ENCODE peak calls at places on chromosomes 1 and 21, in seven cellular contexts. U is AG04450; R is AG04449; Z is PC-3; P is mucosa of descending colon; C is foreskin fibroblast; N is effector memory CD4-positive, alpha-beta T cell. D is an unnamed sample.

GRCh38 chr1:240235521-240236288 is 144.0 kb downstream of the FMN2 start:
- DNase-seq in C (peak; percentile 49), Z (peak; percentile 75), R (peak; percentile 14), N (no peak), P (no peak), U (no peak), D (no peak)

GRCh38 chr1:91712981-91713841 is 172.7 kb downstream of the TGFBR3 start:
- DNase-seq in N (peak; percentile 20), R (no peak), U (no peak), P (peak; percentile 36), Z (no peak), C (peak; percentile 57), D (peak; percentile 50)

GRCh38 chr1:204112876-204113730 is 38.7 kb downstream of the ETNK2 start:
- DNase-seq in Z (no peak), P (no peak), R (no peak), N (no peak), U (no peak), C (peak; percentile 18), D (no peak)

GRCh38 chr1:109977225-109977624 is 7.3 kb upstream of the AHCYL1 start:
- DNase-seq in R (no peak), Z (no peak), N (no peak), P (no peak), C (no peak), U (no peak), D (no peak)

GRCh38 chr21:45458281-45459170 is 53.6 kb downstream of the COL18A1 start:
- DNase-seq in U (no peak), N (no peak), R (no peak), C (no peak), P (no peak), Z (no peak), D (no peak)

GRCh38 chr1:180173952-180174351 is 19.3 kb downstream of the QSOX1 start:
- DNase-seq in Z (peak; percentile 40), N (no peak), P (peak; percentile 46), C (no peak), U (no peak), R (no peak), D (no peak)

GRCh38 chr21:26405071-26405470 is 168.0 kb downstream of the CYYR1 start:
- DNase-seq in P (no peak), Z (peak; percentile 42), C (no peak), N (no peak), R (peak; percentile 17), U (no peak), D (peak; percentile 67)

GRCh38 chr1:112501810-112502641 is 6.7 kb upstream of the WNT2B start:
- DNase-seq in C (peak; percentile 70), U (no peak), Z (peak; percentile 64), R (no peak), P (peak; percentile 85), N (peak; percentile 27), D (peak; percentile 53)

GRCh38 chr1:33762099-33762830 is 101.6 kb upstream of the HMGB4 start:
- DNase-seq in R (peak; percentile 50), N (no peak), U (peak; percentile 39), P (no peak), C (peak; percentile 9), Z (no peak), D (no peak)

GRCh38 chr21:32611471-32611997 is 643 bp downstream of the CFAP298 start:
- DNase-seq in C (peak; percentile 14), P (peak; percentile 58), Z (peak; percentile 17), U (no peak), R (no peak), N (peak; percentile 9), D (peak; percentile 27)

GRCh38 chr1:230303069-230303468 is 123.1 kb downstream of the PGBD5 start:
- DNase-seq in C (peak; percentile 13), Z (no peak), U (no peak), R (no peak), P (no peak), N (no peak), D (no peak)

GRCh38 chr1:172585348-172585747 is 52.4 kb downstream of the SUCO start:
- DNase-seq in R (peak; percentile 7), P (no peak), C (no peak), N (no peak), U (no peak), Z (peak; percentile 75), D (no peak)

GRCh38 chr1:226149806-226150205 is 36.7 kb downstream of the ACBD3 start:
- DNase-seq in Z (no peak), P (no peak), C (no peak), R (no peak), N (no peak), U (no peak), D (no peak)

DNA sequence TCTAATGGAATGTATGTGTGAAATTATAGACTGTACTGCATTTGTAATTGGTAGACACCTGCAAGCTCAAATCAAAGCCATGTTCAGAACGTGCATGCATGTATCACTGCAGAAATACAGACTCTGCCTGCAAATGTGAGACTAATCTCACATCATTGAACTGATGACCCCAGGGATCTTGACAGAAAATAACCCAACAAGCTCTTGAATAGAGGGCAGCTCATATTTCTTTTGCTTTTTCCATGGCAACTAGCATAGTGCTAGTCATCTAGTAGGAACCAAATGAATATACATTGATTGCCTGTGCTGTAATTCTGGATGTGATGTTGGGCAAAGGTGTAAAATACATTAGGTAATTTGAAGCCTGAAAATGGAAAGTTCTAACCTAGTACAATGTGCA is 62.4 kb downstream of the PTPRC start:
- DNase-seq in N (no peak), U (no peak), P (no peak), C (no peak), Z (no peak), R (no peak), D (no peak)
- H3K4me3 ChIP-seq in N (no peak overlapping the region), U (no peak overlapping the region), P (no peak overlapping the region), C (no peak overlapping the region), Z (no peak overlapping the region), R (no peak overlapping the region), D (no peak overlapping the region)

GRCh38 chr1:81670286-81670685 is 130.4 kb upstream of the ADGRL2 start:
- DNase-seq in N (no peak), P (peak; percentile 30), U (peak; percentile 87), Z (peak; percentile 96), R (peak; percentile 80), C (peak; percentile 92), D (peak; percentile 98)
- H3K4me3 ChIP-seq in N (no peak overlapping the region), P (no peak overlapping the region), U (no peak overlapping the region), Z (no peak overlapping the region), R (no peak overlapping the region), C (no peak overlapping the region), D (no peak overlapping the region)

GRCh38 chr1:59428828-59429227 is 131.9 kb downstream of the FGGY start:
- DNase-seq in U (no peak), C (no peak), N (no peak), P (peak; percentile 32), Z (no peak), R (no peak), D (no peak)
- H3K4me3 ChIP-seq in U (no peak overlapping the region), C (no peak overlapping the region), N (no peak overlapping the region), P (no peak overlapping the region), Z (no peak overlapping the region), R (no peak overlapping the region), D (no peak overlapping the region)

DNA sequence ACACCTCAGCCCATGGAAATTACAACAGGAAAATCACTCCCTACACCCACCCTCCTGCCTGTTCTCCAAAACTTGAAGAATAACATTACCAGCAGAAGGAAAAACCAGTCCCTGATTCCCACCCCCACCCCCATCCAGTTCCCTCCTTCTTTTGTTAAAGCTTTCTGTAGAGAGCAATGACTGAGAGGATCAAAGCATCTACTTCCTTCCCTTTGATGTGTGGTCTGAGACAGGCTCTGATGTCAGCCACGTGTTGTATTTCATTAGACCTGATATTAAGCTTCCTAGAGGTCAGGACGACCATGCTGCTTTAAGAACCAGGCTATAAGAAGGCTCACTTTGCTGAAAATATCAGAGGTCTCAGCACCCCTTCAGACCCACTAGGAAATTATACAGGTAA is 73.9 kb upstream of the HAO2 start:
- DNase-seq in C (no peak), Z (no peak), U (no peak), P (no peak), R (no peak), N (no peak), D (no peak)
- H3K4me3 ChIP-seq in C (no peak overlapping the region), Z (no peak overlapping the region), U (no peak overlapping the region), P (no peak overlapping the region), R (no peak overlapping the region), N (no peak overlapping the region), D (no peak overlapping the region)

GRCh38 chr1:205304046-205304694 is 17.4 kb downstream of the NUAK2 start:
- DNase-seq in P (no peak), Z (no peak), C (no peak), U (no peak), N (no peak), R (no peak), D (no peak)

GRCh38 chr1:205303247-205303888 is 18.2 kb downstream of the NUAK2 start:
- DNase-seq in N (no peak), P (no peak), Z (no peak), C (no peak), U (no peak), R (no peak), D (no peak)

GRCh38 chr1:205300149-205300548 is 21.4 kb downstream of the NUAK2 start:
- DNase-seq in R (no peak), N (no peak), Z (no peak), P (no peak), U (no peak), C (no peak), D (no peak)

GRCh38 chr1:205301220-205301821 is 20.2 kb downstream of the NUAK2 start:
- DNase-seq in C (peak; percentile 86), Z (peak; percentile 56), P (peak; percentile 52), R (peak; percentile 92), U (peak; percentile 92), N (no peak), D (peak; percentile 95)

GRCh38 chr1:205301842-205302588 is 19.5 kb downstream of the NUAK2 start:
- DNase-seq in U (no peak), P (no peak), Z (no peak), R (no peak), C (no peak), N (no peak), D (no peak)
- H3K4me3 ChIP-seq in U (peak overlapping the region; percentile 7), P (no peak overlapping the region), Z (no peak overlapping the region), R (no peak overlapping the region), C (no peak overlapping the region), N (no peak overlapping the region), D (no peak overlapping the region)

DNA sequence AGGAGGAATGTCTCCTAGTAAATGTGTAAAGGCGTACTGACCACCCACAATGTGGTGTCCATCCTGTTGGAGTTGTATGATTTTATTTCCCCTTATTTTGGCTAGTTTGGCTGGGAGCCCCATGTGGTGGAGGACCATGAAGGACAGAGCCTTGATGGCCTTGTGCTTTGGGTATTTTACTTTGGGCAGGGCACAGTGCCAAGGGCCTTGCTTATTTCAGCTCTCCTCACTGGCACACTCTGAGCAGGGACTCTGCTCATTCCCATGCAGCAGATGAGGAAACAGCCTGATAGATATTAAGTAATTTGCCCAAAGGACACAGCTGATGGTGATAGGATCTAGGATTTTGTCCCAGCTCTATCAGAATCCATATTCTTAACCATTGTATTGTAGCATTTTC is 50.2 kb downstream of the SMYD2 start:
- DNase-seq in Z (no peak), P (no peak), U (no peak), N (no peak), C (no peak), R (no peak), D (no peak)
- H3K4me3 ChIP-seq in Z (no peak overlapping the region), P (no peak overlapping the region), U (no peak overlapping the region), N (no peak overlapping the region), C (no peak overlapping the region), R (no peak overlapping the region), D (no peak overlapping the region)

DNA sequence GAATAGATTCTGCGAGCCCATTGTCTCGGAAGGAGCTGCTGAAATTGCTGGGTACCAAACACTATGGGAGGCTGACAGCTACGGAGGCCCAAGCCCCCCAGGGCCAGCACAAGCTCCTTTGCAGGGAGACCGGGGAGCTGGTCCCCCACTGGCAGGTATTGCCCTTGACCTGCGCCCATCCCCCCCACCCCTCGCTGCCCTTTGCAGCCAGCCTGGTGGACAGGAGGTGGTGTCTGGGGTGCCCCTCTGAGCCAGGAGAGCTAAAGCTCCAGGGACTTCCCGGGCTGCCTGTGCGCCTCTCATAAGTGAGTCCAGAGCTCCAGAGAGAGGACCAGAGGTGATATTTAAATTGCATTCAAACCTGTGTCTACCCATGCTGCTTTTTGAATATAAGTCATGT is 5.4 kb downstream of the SERTAD4 start:
- DNase-seq in U (no peak), P (no peak), N (no peak), R (no peak), Z (no peak), C (no peak), D (no peak)
- H3K4me3 ChIP-seq in U (no peak overlapping the region), P (no peak overlapping the region), N (no peak overlapping the region), R (no peak overlapping the region), Z (no peak overlapping the region), C (no peak overlapping the region), D (no peak overlapping the region)

D was measured in brain microvascular endothelial cell.